ENCODE peak calls at places on chromosome 7, in five cellular contexts. P is NCI-H510A treated with DMSO at 0.1 percent for 48 hours, S is T-helper 9 cell, R is Calu3, O is kidney glomerular epithelial cell. X is an unnamed sample.

GRCh38 chr7:142795339-142795863 is 24.6 kb downstream of the PRSS2 start:
- DNase-seq in S (peak), R (peak), O (no peak), P (no peak), X (no peak)

GRCh38 chr7:50212666-50213621 is 91.6 kb upstream of the IKZF1 start:
- DNase-seq in P (no peak), O (no peak), S (no peak), R (no peak), X (no peak)

GRCh38 chr7:74026406-74027123 is 1.4 kb upstream of the ELN start:
- DNase-seq in O (peak), P (peak), R (peak), S (peak), X (peak)

GRCh38 chr7:157570531-157571200 is 233.9 kb downstream of the DNAJB6 start:
- DNase-seq in R (no peak), O (no peak), S (no peak), P (no peak), X (no peak)

GRCh38 chr7:42774436-42774835 is 137.4 kb downstream of the C7orf25 start:
- DNase-seq in P (no peak), O (no peak), R (no peak), S (no peak), X (no peak)

GRCh38 chr7:75639893-75640600 is 98.7 kb downstream of the HIP1 start:
- DNase-seq in S (no peak), P (no peak), R (peak), O (no peak), X (no peak)

GRCh38 chr7:151057038-151057736 is 510 bp downstream of the CDK5 start:
- DNase-seq in O (no peak), S (no peak), P (no peak), R (no peak), X (no peak)

GRCh38 chr7:28623105-28623730 is 210.9 kb downstream of the CREB5 start:
- DNase-seq in S (no peak), R (no peak), O (peak), P (no peak), X (no peak)

GRCh38 chr7:11170160-11170559 is 196.5 kb downstream of the PHF14 start:
- DNase-seq in S (no peak), P (peak), O (no peak), R (no peak), X (no peak)

GRCh38 chr7:38057829-38058228 is 120.2 kb upstream of the STARD3NL start:
- DNase-seq in P (peak), R (peak), O (no peak), S (no peak), X (no peak)

GRCh38 chr7:151837285-151838042 is 39.5 kb downstream of the PRKAG2 start:
- DNase-seq in R (no peak), O (no peak), P (no peak), S (no peak), X (no peak)

GRCh38 chr7:70092314-70093303 is 494.3 kb downstream of the AUTS2 start:
- DNase-seq in O (no peak), P (no peak), R (no peak), S (no peak), X (no peak)

GRCh38 chr7:102991540-102992214 is 78.9 kb downstream of the LRRC17 start:
- DNase-seq in R (peak), O (peak), S (no peak), P (peak), X (peak)

GRCh38 chr7:34748244-34749039 is 90.4 kb downstream of the NPSR1 start:
- DNase-seq in P (peak), R (peak), S (no peak), O (peak), X (peak)

X was measured in endothelial cell of umbilical vein.